ENCODE peak calls at places on chromosomes 1 and 21, in five cellular contexts. K, M, G, V and E are unnamed samples.

GRCh38 chr21:36437745-36438128 is 42.2 kb downstream of the CLDN14 start:
- DNase-seq in K (peak; percentile 17), M (no peak), G (no peak), V (no peak), E (no peak)

GRCh38 chr1:81848880-81849500 is 48.3 kb downstream of the ADGRL2 start:
- DNase-seq in K (no peak), M (no peak), G (no peak), V (no peak), E (peak; percentile 35)

GRCh38 chr1:180917306-180918065 is 4.8 kb downstream of the KIAA1614 start:
- DNase-seq in K (no peak), M (peak; percentile 12), G (no peak), V (no peak), E (no peak)

GRCh38 chr1:218568962-218569530 is 223.9 kb downstream of the TGFB2 start:
- DNase-seq in K (no peak), M (no peak), G (no peak), V (no peak), E (no peak)

GRCh38 chr1:1020000-1020404 is at the start of gene AGRN:
- DNase-seq in K (no peak), M (no peak), G (no peak), V (no peak), E (no peak)

GRCh38 chr1:102838016-102838415 is 270.3 kb downstream of the COL11A1 start:
- DNase-seq in K (no peak), M (no peak), G (no peak), V (no peak), E (no peak)

GRCh38 chr1:160702100-160702499 is 9.5 kb downstream of the CD48 start:
- DNase-seq in K (no peak), M (no peak), G (no peak), V (no peak), E (no peak)

GRCh38 chr21:34807881-34808568 is 139.2 kb downstream of the CLIC6 start:
- DNase-seq in K (no peak), M (peak; percentile 82), G (no peak), V (no peak), E (no peak)

GRCh38 chr1:228873714-228874113 is 138.4 kb downstream of the RHOU start:
- DNase-seq in K (no peak), M (no peak), G (no peak), V (no peak), E (no peak)

GRCh38 chr1:9033363-9033762 is 7.1 kb upstream of the SLC2A7 start:
- DNase-seq in K (no peak), M (no peak), G (no peak), V (no peak), E (peak; percentile 9)

GRCh38 chr1:37410815-37411214 is 63.6 kb upstream of the ZC3H12A start:
- DNase-seq in K (peak; percentile 62), M (no peak), G (peak; percentile 87), V (no peak), E (peak; percentile 67)

GRCh38 chr1:45803299-45803780 is at the start of gene MAST2:
- DNase-seq in K (peak; percentile 98), M (peak; percentile 56), G (peak; percentile 90), V (no peak), E (peak; percentile 84)

GRCh38 chr1:204301171-204301957 is 58.4 kb downstream of the PLEKHA6 start:
- DNase-seq in K (no peak), M (no peak), G (no peak), V (no peak), E (no peak)

GRCh38 chr1:6108937-6109636 is 63.4 kb downstream of the KCNAB2 start:
- DNase-seq in K (no peak), M (peak; percentile 35), G (no peak), V (no peak), E (no peak)

GRCh38 chr1:197156692-197157091 is 10.2 kb upstream of the ASPM start:
- DNase-seq in K (no peak), M (no peak), G (no peak), V (no peak), E (no peak)
- TF ChIP-seq ZNF274 in K (no peak), M (no peak), G (no peak), V (no peak), E (no peak)

GRCh38 chr21:16084776-16085364 is 355.1 kb downstream of the USP25 start:
- DNase-seq in K (no peak), M (no peak), G (no peak), V (no peak), E (no peak)
- TF ChIP-seq ZNF274 in K (no peak), M (no peak), G (no peak), V (no peak), E (no peak)

GRCh38 chr1:230029244-230029643 is 37.8 kb upstream of the GALNT2 start:
- DNase-seq in K (no peak), M (no peak), G (no peak), V (no peak), E (no peak)

GRCh38 chr1:230032882-230033281 is 34.2 kb upstream of the GALNT2 start:
- DNase-seq in K (no peak), M (no peak), G (no peak), V (no peak), E (no peak)

GRCh38 chr1:230028602-230029223 is 38.3 kb upstream of the GALNT2 start:
- DNase-seq in K (no peak), M (no peak), G (no peak), V (no peak), E (no peak)

GRCh38 chr1:230030122-230030821 is 36.8 kb upstream of the GALNT2 start:
- DNase-seq in K (no peak), M (no peak), G (no peak), V (no peak), E (no peak)

GRCh38 chr1:230031131-230031530 is 35.9 kb upstream of the GALNT2 start:
- DNase-seq in K (no peak), M (no peak), G (no peak), V (no peak), E (no peak)
- TF ChIP-seq ZNF274 in K (no peak), M (no peak), G (no peak), V (no peak), E (no peak)

GRCh38 chr1:232477728-232478127 is 152.2 kb downstream of the SIPA1L2 start:
- DNase-seq in K (no peak), M (peak; percentile 77), G (no peak), V (no peak), E (no peak)
- TF ChIP-seq ZNF274 in K (no peak), M (no peak), G (no peak), V (no peak), E (no peak)

DNA sequence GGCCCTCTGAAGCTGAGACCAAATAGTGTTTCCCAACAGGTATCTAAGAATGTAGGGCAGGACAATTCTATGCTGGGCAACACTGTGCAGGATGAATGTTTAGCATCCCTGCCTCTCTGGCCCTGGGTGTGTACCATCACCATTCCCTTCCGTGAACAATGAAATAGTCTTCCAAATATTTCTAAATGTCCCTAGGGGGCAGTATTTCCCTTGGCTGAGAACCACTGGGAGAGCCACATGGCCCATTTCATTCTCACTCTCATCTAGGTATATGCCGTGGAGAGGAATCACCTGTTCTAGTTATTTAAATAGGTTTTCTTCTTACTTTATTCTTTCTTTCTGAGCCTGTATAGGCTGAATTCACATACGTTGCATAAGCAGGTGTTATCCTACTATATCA is 395.0 kb downstream of the PRDM2 start:
- DNase-seq in K (peak; percentile 63), M (peak; percentile 6), G (no peak), V (no peak), E (peak; percentile 13)
- TF ChIP-seq ZNF274 in K (no peak), M (no peak), G (no peak), V (no peak), E (no peak)

GRCh38 chr1:188251039-188251438 is 1422.3 kb downstream of the PLA2G4A start:
- DNase-seq in K (no peak), M (no peak), G (no peak), V (no peak), E (no peak)
- TF ChIP-seq ZNF274 in K (no peak), M (no peak), G (no peak), V (no peak), E (no peak)

GRCh38 chr1:29956343-29957030 is 720.2 kb downstream of the PTPRU start:
- DNase-seq in K (no peak), M (no peak), G (no peak), V (no peak), E (no peak)
- TF ChIP-seq ZNF274 in K (no peak), M (no peak), G (no peak), V (no peak), E (no peak)

GRCh38 chr1:164716992-164717703 is 158.2 kb downstream of the PBX1 start:
- DNase-seq in K (no peak), M (no peak), G (no peak), V (no peak), E (no peak)
- TF ChIP-seq ZNF274 in K (no peak), M (no peak), G (no peak), V (no peak), E (no peak)

GRCh38 chr1:201763439-201764140 is 65.4 kb upstream of the IPO9 start:
- DNase-seq in K (no peak), M (no peak), G (no peak), V (no peak), E (no peak)
- TF ChIP-seq ZNF274 in K (no peak), M (no peak), G (no peak), V (no peak), E (no peak)